ENCODE peak calls at places on chromosomes 3 and 15, in eight cellular contexts. C, V, D, H, E, T, M and U are unnamed samples.

GRCh38 chr3:122974764-122975162 is 52.8 kb downstream of the SEMA5B start:
- DNase-seq in C (no peak), V (peak), D (peak), H (peak), E (peak), T (peak), M (no peak), U (peak)

GRCh38 chr15:70062321-70062956 is 35.3 kb downstream of the TLE3 start:
- DNase-seq in C (no peak), V (peak), D (no peak), H (peak), E (peak), T (peak), M (no peak), U (no peak)

GRCh38 chr3:58214484-58215316 is 3.9 kb upstream of the DNASE1L3 start:
- DNase-seq in C (no peak), V (no peak), D (peak), H (no peak), E (no peak), T (no peak), M (peak), U (peak)

GRCh38 chr3:56131976-56132590 is 336.2 kb downstream of the ERC2 start:
- DNase-seq in C (no peak), V (peak), D (peak), H (peak), E (peak), T (peak), M (no peak), U (peak)

GRCh38 chr3:56107157-56107556 is 361.1 kb downstream of the ERC2 start:
- DNase-seq in C (no peak), V (no peak), D (no peak), H (no peak), E (no peak), T (no peak), M (no peak), U (no peak)

GRCh38 chr15:83446904-83447708 is at the start of gene SH3GL3:
- DNase-seq in C (peak), V (peak), D (peak), H (peak), E (peak), T (peak), M (peak), U (peak)

GRCh38 chr3:129723558-129724324 is 117.3 kb upstream of the PLXND1 start:
- DNase-seq in C (no peak), V (peak), D (peak), H (peak), E (peak), T (no peak), M (peak), U (peak)

GRCh38 chr15:29815000-29815704 is 7.1 kb downstream of the TJP1 start:
- DNase-seq in C (no peak), V (peak), D (no peak), H (peak), E (peak), T (no peak), M (no peak), U (peak)

GRCh38 chr3:89606151-89606550 is 498.7 kb downstream of the EPHA3 start:
- DNase-seq in C (no peak), V (no peak), D (no peak), H (no peak), E (no peak), T (no peak), M (no peak), U (no peak)

GRCh38 chr3:158273646-158274045 is 163.8 kb downstream of the RSRC1 start:
- DNase-seq in C (no peak), V (no peak), D (no peak), H (no peak), E (no peak), T (no peak), M (no peak), U (no peak)

GRCh38 chr3:182315313-182315712 is 478.0 kb upstream of the ATP11B start:
- DNase-seq in C (no peak), V (no peak), D (no peak), H (no peak), E (no peak), T (no peak), M (no peak), U (no peak)

GRCh38 chr15:58438956-58439355 is 7.2 kb downstream of the LIPC start:
- DNase-seq in C (peak), V (peak), D (peak), H (peak), E (peak), T (no peak), M (peak), U (peak)

GRCh38 chr15:26974120-26974780 is 3.3 kb downstream of the GABRG3 start:
- DNase-seq in C (peak), V (no peak), D (peak), H (no peak), E (peak), T (no peak), M (no peak), U (no peak)

GRCh38 chr3:53318522-53318921 is 28.8 kb downstream of the DCP1A start:
- DNase-seq in C (no peak), V (no peak), D (no peak), H (no peak), E (peak), T (no peak), M (no peak), U (no peak)

GRCh38 chr15:88166330-88166993 is 90.1 kb downstream of the NTRK3 start:
- DNase-seq in C (peak), V (peak), D (peak), H (no peak), E (no peak), T (no peak), M (no peak), U (no peak)

GRCh38 chr15:58608129-58608590 is 141.3 kb downstream of the ADAM10 start:
- DNase-seq in C (no peak), V (no peak), D (no peak), H (no peak), E (peak), T (no peak), M (no peak), U (no peak)

GRCh38 chr3:169811606-169812123 is 1.0 kb upstream of the LRRIQ4 start:
- DNase-seq in C (no peak), V (no peak), D (no peak), H (peak), E (peak), T (peak), M (no peak), U (no peak)

GRCh38 chr3:27724459-27725197 is 2.5 kb upstream of the EOMES start:
- DNase-seq in C (peak), V (no peak), D (peak), H (no peak), E (no peak), T (no peak), M (no peak), U (no peak)

GRCh38 chr15:31365655-31366127 is 39.1 kb downstream of the KLF13 start:
- DNase-seq in C (peak), V (peak), D (peak), H (no peak), E (peak), T (peak), M (peak), U (peak)

GRCh38 chr15:39735120-39735717 is 47.4 kb downstream of the FSIP1 start:
- DNase-seq in C (no peak), V (no peak), D (no peak), H (no peak), E (no peak), T (no peak), M (no peak), U (no peak)

GRCh38 chr3:58580826-58581327 is 3.7 kb upstream of the FAM107A start:
- DNase-seq in C (peak), V (no peak), D (peak), H (no peak), E (no peak), T (no peak), M (no peak), U (no peak)

GRCh38 chr3:166864473-166865467 is 515.3 kb downstream of the ZBBX start:
- DNase-seq in C (no peak), V (no peak), D (no peak), H (no peak), E (no peak), T (no peak), M (no peak), U (no peak)

GRCh38 chr3:172074027-172074426 is 34.6 kb downstream of the FNDC3B start:
- DNase-seq in C (no peak), V (no peak), D (no peak), H (no peak), E (no peak), T (no peak), M (no peak), U (no peak)

GRCh38 chr15:85623648-85624047 is 171.1 kb downstream of the KLHL25 start:
- DNase-seq in C (no peak), V (no peak), D (no peak), H (no peak), E (no peak), T (no peak), M (no peak), U (peak)

GRCh38 chr3:104437131-104437750 is 929.5 kb upstream of the ALCAM start:
- DNase-seq in C (no peak), V (peak), D (peak), H (no peak), E (peak), T (no peak), M (no peak), U (peak)

GRCh38 chr3:45100998-45101407 is 45.2 kb downstream of the CDCP1 start:
- DNase-seq in C (no peak), V (peak), D (no peak), H (no peak), E (peak), T (peak), M (no peak), U (no peak)

GRCh38 chr15:97126556-97127233 is 796.2 kb downstream of the NR2F2 start:
- DNase-seq in C (peak), V (no peak), D (peak), H (no peak), E (no peak), T (no peak), M (no peak), U (peak)

GRCh38 chr3:31934018-31934417 is 47.0 kb downstream of the OSBPL10 start:
- DNase-seq in C (no peak), V (no peak), D (peak), H (peak), E (no peak), T (no peak), M (no peak), U (no peak)

GRCh38 chr3:72896996-72897757 is 9.3 kb downstream of the GXYLT2 start:
- DNase-seq in C (no peak), V (no peak), D (peak), H (no peak), E (peak), T (no peak), M (no peak), U (peak)

GRCh38 chr15:30929982-30930381 is 26.3 kb downstream of the FAN1 start:
- DNase-seq in C (no peak), V (no peak), D (no peak), H (no peak), E (no peak), T (no peak), M (no peak), U (no peak)

GRCh38 chr15:79453446-79453845 is 21.3 kb downstream of the MINAR1 start:
- DNase-seq in C (no peak), V (no peak), D (no peak), H (no peak), E (no peak), T (no peak), M (no peak), U (no peak)

GRCh38 chr3:13427662-13428603 is 7.8 kb upstream of the NUP210 start:
- DNase-seq in C (no peak), V (no peak), D (no peak), H (no peak), E (no peak), T (no peak), M (no peak), U (no peak)

GRCh38 chr3:41274944-41275668 is 75.8 kb downstream of the CTNNB1 start:
- DNase-seq in C (no peak), V (no peak), D (no peak), H (no peak), E (peak), T (no peak), M (no peak), U (peak)

DNA sequence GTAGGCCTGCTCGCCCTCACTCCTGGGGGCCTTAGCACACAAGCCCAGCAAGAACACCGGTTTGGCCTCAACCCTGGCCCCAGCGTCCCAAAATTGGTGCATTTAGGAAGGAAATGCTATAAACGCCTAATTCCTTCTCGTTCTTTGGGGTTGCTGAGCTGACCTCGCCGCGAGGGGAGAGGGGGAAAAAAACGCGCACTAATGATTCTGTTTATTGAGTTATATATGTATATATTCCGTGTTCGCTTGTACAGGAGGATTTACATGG is 3.9 kb downstream of the FEZF2 start:
- DNase-seq in C (no peak), V (no peak), D (no peak), H (no peak), E (no peak), T (no peak), M (no peak), U (no peak)
- H3K4me3 ChIP-seq in C (peak), V (no peak), D (no peak), H (no peak), E (no peak), T (no peak), M (peak), U (no peak)

GRCh38 chr3:141287326-141287725 is 55.7 kb downstream of the PXYLP1 start:
- DNase-seq in C (no peak), V (no peak), D (no peak), H (no peak), E (no peak), T (no peak), M (no peak), U (no peak)
- H3K4me3 ChIP-seq in C (no peak), V (no peak), D (no peak), H (no peak), E (no peak), T (no peak), M (no peak), U (no peak)

DNA sequence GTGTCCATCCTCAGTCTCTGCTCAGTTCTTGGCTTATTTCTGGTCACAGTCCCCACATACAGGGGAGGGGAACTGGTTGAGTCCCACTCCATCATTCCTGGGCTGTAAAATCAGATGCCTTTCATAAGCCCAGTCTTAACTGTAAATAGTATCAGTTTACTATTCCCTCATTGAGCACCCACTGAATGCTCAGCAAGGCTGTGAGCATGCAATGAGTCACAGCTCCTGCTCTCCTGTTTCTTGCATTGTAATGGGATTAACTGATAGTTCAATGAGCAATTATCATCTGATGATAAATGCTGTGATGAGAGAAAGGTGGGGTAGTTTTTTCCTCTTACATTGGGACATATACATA is 113.6 kb upstream of the TPM1 start:
- DNase-seq in C (no peak), V (no peak), D (peak), H (peak), E (peak), T (no peak), M (no peak), U (peak)
- H3K4me3 ChIP-seq in C (no peak), V (no peak), D (no peak), H (no peak), E (no peak), T (no peak), M (no peak), U (no peak)

GRCh38 chr3:44024194-44024593 is 217.5 kb upstream of the TOPAZ1 start:
- DNase-seq in C (no peak), V (no peak), D (no peak), H (no peak), E (no peak), T (no peak), M (no peak), U (no peak)

GRCh38 chr3:44019736-44020135 is 221.9 kb upstream of the TOPAZ1 start:
- DNase-seq in C (peak), V (no peak), D (peak), H (no peak), E (peak), T (no peak), M (no peak), U (no peak)

GRCh38 chr3:44016818-44017217 is 224.9 kb upstream of the TOPAZ1 start:
- DNase-seq in C (no peak), V (no peak), D (no peak), H (no peak), E (no peak), T (no peak), M (no peak), U (no peak)

GRCh38 chr3:44021646-44022594 is 219.8 kb upstream of the TOPAZ1 start:
- DNase-seq in C (peak), V (no peak), D (peak), H (no peak), E (peak), T (no peak), M (no peak), U (no peak)

DNA sequence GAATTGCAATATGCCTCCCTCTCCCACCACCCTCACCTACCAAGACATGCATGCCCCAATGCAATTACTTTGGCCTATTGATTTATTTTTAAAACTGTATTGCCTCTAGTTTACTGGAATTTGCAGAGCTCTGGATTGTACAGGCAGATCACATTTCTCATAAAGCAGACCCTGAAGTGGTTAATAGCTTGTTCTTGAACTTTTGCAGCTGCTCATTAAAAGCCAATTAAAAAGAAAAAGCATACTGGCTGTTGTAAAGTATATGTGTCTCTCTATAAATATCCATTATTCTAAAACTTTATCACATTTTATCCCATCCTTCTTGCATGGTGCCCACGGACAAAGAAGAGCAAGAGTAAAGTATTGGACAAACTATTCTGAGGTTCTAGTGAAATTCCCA is 221.5 kb upstream of the TOPAZ1 start:
- DNase-seq in C (no peak), V (no peak), D (no peak), H (no peak), E (no peak), T (no peak), M (no peak), U (no peak)
- H3K4me3 ChIP-seq in C (no peak), V (no peak), D (no peak), H (no peak), E (no peak), T (no peak), M (no peak), U (no peak)